ENCODE peak calls at places on chromosomes 6 and 20, in eight cellular contexts. One of them, this sample, is unnamed.

GRCh38 chr20:25039697-25040437 is 18.1 kb downstream of the ACSS1 start:
- DNase-seq in psoas muscle: peak
- DNase-seq in BE2C: no peak
- DNase-seq in fibroblast of the aortic adventitia: peak
- DNase-seq in nephron progenitor cell: no peak
- DNase-seq in A549: no peak
- DNase-seq in astrocyte of the spinal cord: peak
- DNase-seq in fibroblast of mammary gland: peak
- DNase-seq in this sample: peak

GRCh38 chr6:46983007-46983411 is 59.1 kb downstream of the ADGRF1 start:
- DNase-seq in psoas muscle: no peak
- DNase-seq in BE2C: no peak
- DNase-seq in fibroblast of the aortic adventitia: no peak
- DNase-seq in nephron progenitor cell: no peak
- DNase-seq in A549: peak
- DNase-seq in astrocyte of the spinal cord: peak
- DNase-seq in fibroblast of mammary gland: no peak
- DNase-seq in this sample: no peak

GRCh38 chr6:235763-236360 is 56.4 kb upstream of the DUSP22 start:
- DNase-seq in psoas muscle: no peak
- DNase-seq in BE2C: no peak
- DNase-seq in fibroblast of the aortic adventitia: peak
- DNase-seq in nephron progenitor cell: no peak
- DNase-seq in A549: no peak
- DNase-seq in astrocyte of the spinal cord: peak
- DNase-seq in fibroblast of mammary gland: peak
- DNase-seq in this sample: no peak

GRCh38 chr6:56771929-56772607 is 129.4 kb upstream of the DST start:
- DNase-seq in psoas muscle: no peak
- DNase-seq in BE2C: no peak
- DNase-seq in fibroblast of the aortic adventitia: no peak
- DNase-seq in nephron progenitor cell: no peak
- DNase-seq in A549: no peak
- DNase-seq in astrocyte of the spinal cord: no peak
- DNase-seq in fibroblast of mammary gland: no peak
- DNase-seq in this sample: no peak

GRCh38 chr20:25508083-25508770 is 77.1 kb downstream of the NINL start:
- DNase-seq in psoas muscle: no peak
- DNase-seq in BE2C: no peak
- DNase-seq in fibroblast of the aortic adventitia: peak
- DNase-seq in nephron progenitor cell: no peak
- DNase-seq in A549: peak
- DNase-seq in astrocyte of the spinal cord: peak
- DNase-seq in fibroblast of mammary gland: peak
- DNase-seq in this sample: no peak

GRCh38 chr6:130500693-130501092 is 134.9 kb downstream of the TMEM200A start:
- DNase-seq in psoas muscle: no peak
- DNase-seq in BE2C: no peak
- DNase-seq in fibroblast of the aortic adventitia: peak
- DNase-seq in nephron progenitor cell: no peak
- DNase-seq in A549: no peak
- DNase-seq in astrocyte of the spinal cord: peak
- DNase-seq in fibroblast of mammary gland: peak
- DNase-seq in this sample: no peak

GRCh38 chr6:44297063-44298038 is 15.8 kb downstream of the AARS2 start:
- DNase-seq in psoas muscle: peak
- DNase-seq in BE2C: peak
- DNase-seq in fibroblast of the aortic adventitia: peak
- DNase-seq in nephron progenitor cell: peak
- DNase-seq in A549: no peak
- DNase-seq in astrocyte of the spinal cord: peak
- DNase-seq in fibroblast of mammary gland: no peak
- DNase-seq in this sample: no peak

GRCh38 chr20:57676517-57677322 is 33.1 kb downstream of the PMEPA1 start:
- DNase-seq in psoas muscle: no peak
- DNase-seq in BE2C: no peak
- DNase-seq in fibroblast of the aortic adventitia: no peak
- DNase-seq in nephron progenitor cell: no peak
- DNase-seq in A549: no peak
- DNase-seq in astrocyte of the spinal cord: no peak
- DNase-seq in fibroblast of mammary gland: no peak
- DNase-seq in this sample: no peak

GRCh38 chr20:57660510-57661199 is 40.4 kb upstream of the ZBP1 start:
- DNase-seq in psoas muscle: peak
- DNase-seq in BE2C: no peak
- DNase-seq in fibroblast of the aortic adventitia: no peak
- DNase-seq in nephron progenitor cell: no peak
- DNase-seq in A549: no peak
- DNase-seq in astrocyte of the spinal cord: no peak
- DNase-seq in fibroblast of mammary gland: no peak
- DNase-seq in this sample: peak

GRCh38 chr6:166313255-166314070 is 5.3 kb upstream of the PRR18 start:
- DNase-seq in psoas muscle: no peak
- DNase-seq in BE2C: peak
- DNase-seq in fibroblast of the aortic adventitia: peak
- DNase-seq in nephron progenitor cell: peak
- DNase-seq in A549: peak
- DNase-seq in astrocyte of the spinal cord: peak
- DNase-seq in fibroblast of mammary gland: peak
- DNase-seq in this sample: peak

GRCh38 chr6:135922170-135922569 is 70.7 kb downstream of the PDE7B start:
- DNase-seq in psoas muscle: no peak
- DNase-seq in BE2C: peak
- DNase-seq in fibroblast of the aortic adventitia: peak
- DNase-seq in nephron progenitor cell: peak
- DNase-seq in A549: no peak
- DNase-seq in astrocyte of the spinal cord: peak
- DNase-seq in fibroblast of mammary gland: peak
- DNase-seq in this sample: no peak

GRCh38 chr20:38894091-38894847 is 31.9 kb upstream of the FAM83D start:
- DNase-seq in psoas muscle: no peak
- DNase-seq in BE2C: no peak
- DNase-seq in fibroblast of the aortic adventitia: no peak
- DNase-seq in nephron progenitor cell: no peak
- DNase-seq in A549: peak
- DNase-seq in astrocyte of the spinal cord: no peak
- DNase-seq in fibroblast of mammary gland: peak
- DNase-seq in this sample: no peak

GRCh38 chr6:87155920-87156600 is 695 bp downstream of the ZNF292 start:
- DNase-seq in psoas muscle: peak
- DNase-seq in BE2C: peak
- DNase-seq in fibroblast of the aortic adventitia: peak
- DNase-seq in nephron progenitor cell: peak
- DNase-seq in A549: peak
- DNase-seq in astrocyte of the spinal cord: peak
- DNase-seq in fibroblast of mammary gland: peak
- DNase-seq in this sample: no peak

GRCh38 chr6:13395272-13396237 is 67.2 kb upstream of the TBC1D7 start:
- DNase-seq in psoas muscle: peak
- DNase-seq in BE2C: peak
- DNase-seq in fibroblast of the aortic adventitia: peak
- DNase-seq in nephron progenitor cell: no peak
- DNase-seq in A549: no peak
- DNase-seq in astrocyte of the spinal cord: peak
- DNase-seq in fibroblast of mammary gland: peak
- DNase-seq in this sample: no peak

GRCh38 chr6:8494730-8495129 is 59.4 kb upstream of the SLC35B3 start:
- DNase-seq in psoas muscle: no peak
- DNase-seq in BE2C: no peak
- DNase-seq in fibroblast of the aortic adventitia: no peak
- DNase-seq in nephron progenitor cell: no peak
- DNase-seq in A549: no peak
- DNase-seq in astrocyte of the spinal cord: no peak
- DNase-seq in fibroblast of mammary gland: no peak
- DNase-seq in this sample: no peak

GRCh38 chr6:110471966-110472365 is 4.4 kb downstream of the SLC22A16 start:
- DNase-seq in psoas muscle: no peak
- DNase-seq in BE2C: no peak
- DNase-seq in fibroblast of the aortic adventitia: no peak
- DNase-seq in nephron progenitor cell: no peak
- DNase-seq in A549: no peak
- DNase-seq in astrocyte of the spinal cord: no peak
- DNase-seq in fibroblast of mammary gland: no peak
- DNase-seq in this sample: no peak

GRCh38 chr6:89281779-89282246 is 33.3 kb downstream of the GABRR2 start:
- DNase-seq in psoas muscle: no peak
- DNase-seq in BE2C: peak
- DNase-seq in fibroblast of the aortic adventitia: peak
- DNase-seq in nephron progenitor cell: peak
- DNase-seq in A549: peak
- DNase-seq in astrocyte of the spinal cord: peak
- DNase-seq in fibroblast of mammary gland: peak
- DNase-seq in this sample: no peak

GRCh38 chr6:44943541-44943940 is 384.6 kb upstream of the RUNX2 start:
- DNase-seq in psoas muscle: no peak
- DNase-seq in BE2C: no peak
- DNase-seq in fibroblast of the aortic adventitia: no peak
- DNase-seq in nephron progenitor cell: no peak
- DNase-seq in A549: no peak
- DNase-seq in astrocyte of the spinal cord: no peak
- DNase-seq in fibroblast of mammary gland: no peak
- DNase-seq in this sample: no peak

GRCh38 chr6:135833806-135834205 is 17.7 kb upstream of the PDE7B start:
- DNase-seq in psoas muscle: no peak
- DNase-seq in BE2C: no peak
- DNase-seq in fibroblast of the aortic adventitia: no peak
- DNase-seq in nephron progenitor cell: no peak
- DNase-seq in A549: no peak
- DNase-seq in astrocyte of the spinal cord: no peak
- DNase-seq in fibroblast of mammary gland: no peak
- DNase-seq in this sample: no peak

GRCh38 chr6:25017932-25018581 is 82.3 kb upstream of the RIPOR2 start:
- DNase-seq in psoas muscle: peak
- DNase-seq in BE2C: peak
- DNase-seq in fibroblast of the aortic adventitia: peak
- DNase-seq in nephron progenitor cell: peak
- DNase-seq in A549: no peak
- DNase-seq in astrocyte of the spinal cord: peak
- DNase-seq in fibroblast of mammary gland: peak
- DNase-seq in this sample: no peak

GRCh38 chr20:14335122-14335521 is 2.3 kb downstream of the FLRT3 start:
- DNase-seq in psoas muscle: no peak
- DNase-seq in BE2C: no peak
- DNase-seq in fibroblast of the aortic adventitia: no peak
- DNase-seq in nephron progenitor cell: no peak
- DNase-seq in A549: no peak
- DNase-seq in astrocyte of the spinal cord: no peak
- DNase-seq in fibroblast of mammary gland: no peak
- DNase-seq in this sample: no peak

GRCh38 chr6:138403324-138403800 is 661 bp upstream of the HEBP2 start:
- DNase-seq in psoas muscle: peak
- DNase-seq in BE2C: peak
- DNase-seq in fibroblast of the aortic adventitia: no peak
- DNase-seq in nephron progenitor cell: peak
- DNase-seq in A549: peak
- DNase-seq in astrocyte of the spinal cord: no peak
- DNase-seq in fibroblast of mammary gland: no peak
- DNase-seq in this sample: no peak
- TF ChIP-seq CTCF in psoas muscle: peak
- TF ChIP-seq CTCF in BE2C: peak
- TF ChIP-seq CTCF in fibroblast of the aortic adventitia: peak
- TF ChIP-seq CTCF in nephron progenitor cell: no peak
- TF ChIP-seq CTCF in A549: no peak
- TF ChIP-seq CTCF in astrocyte of the spinal cord: peak
- TF ChIP-seq CTCF in fibroblast of mammary gland: no peak
- TF ChIP-seq CTCF in this sample: no peak

GRCh38 chr20:4519530-4519929 is 202.2 kb upstream of the PRND start:
- DNase-seq in psoas muscle: no peak
- DNase-seq in BE2C: no peak
- DNase-seq in fibroblast of the aortic adventitia: no peak
- DNase-seq in nephron progenitor cell: peak
- DNase-seq in A549: no peak
- DNase-seq in astrocyte of the spinal cord: no peak
- DNase-seq in fibroblast of mammary gland: peak
- DNase-seq in this sample: no peak
- TF ChIP-seq CTCF in psoas muscle: no peak
- TF ChIP-seq CTCF in BE2C: peak
- TF ChIP-seq CTCF in fibroblast of the aortic adventitia: peak
- TF ChIP-seq CTCF in nephron progenitor cell: peak
- TF ChIP-seq CTCF in A549: peak
- TF ChIP-seq CTCF in astrocyte of the spinal cord: peak
- TF ChIP-seq CTCF in fibroblast of mammary gland: peak
- TF ChIP-seq CTCF in this sample: no peak

GRCh38 chr20:50744143-50744792 is 12.9 kb downstream of the PARD6B start:
- DNase-seq in psoas muscle: peak
- DNase-seq in BE2C: peak
- DNase-seq in fibroblast of the aortic adventitia: peak
- DNase-seq in nephron progenitor cell: peak
- DNase-seq in A549: peak
- DNase-seq in astrocyte of the spinal cord: peak
- DNase-seq in fibroblast of mammary gland: peak
- DNase-seq in this sample: peak
- TF ChIP-seq CTCF in psoas muscle: peak
- TF ChIP-seq CTCF in BE2C: peak
- TF ChIP-seq CTCF in fibroblast of the aortic adventitia: peak
- TF ChIP-seq CTCF in nephron progenitor cell: no peak
- TF ChIP-seq CTCF in A549: peak
- TF ChIP-seq CTCF in astrocyte of the spinal cord: peak
- TF ChIP-seq CTCF in fibroblast of mammary gland: peak
- TF ChIP-seq CTCF in this sample: no peak

DNA sequence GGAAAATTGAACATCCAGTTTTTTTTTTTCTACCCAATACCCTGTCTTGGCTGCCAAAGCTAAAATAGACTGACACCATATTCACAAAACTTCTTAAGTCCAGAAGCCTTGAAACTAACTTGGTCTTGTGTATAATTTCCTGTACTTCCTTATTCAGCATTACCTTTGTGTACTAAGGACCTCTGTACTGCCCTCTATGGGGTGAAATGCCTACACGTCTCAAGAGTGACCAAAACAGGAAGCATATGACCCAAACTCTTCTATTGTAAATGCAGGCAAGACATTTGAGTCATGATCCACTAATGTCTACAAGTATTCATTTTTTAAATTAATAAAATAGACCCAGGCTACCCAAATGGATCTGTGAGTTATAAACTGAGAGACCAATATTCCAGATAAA is 50.4 kb downstream of the HMGCLL1 start:
- DNase-seq in psoas muscle: no peak
- DNase-seq in BE2C: peak
- DNase-seq in fibroblast of the aortic adventitia: peak
- DNase-seq in nephron progenitor cell: no peak
- DNase-seq in A549: peak
- DNase-seq in astrocyte of the spinal cord: peak
- DNase-seq in fibroblast of mammary gland: peak
- DNase-seq in this sample: no peak
- TF ChIP-seq CTCF in psoas muscle: no peak
- TF ChIP-seq CTCF in BE2C: peak
- TF ChIP-seq CTCF in fibroblast of the aortic adventitia: peak
- TF ChIP-seq CTCF in nephron progenitor cell: peak
- TF ChIP-seq CTCF in A549: no peak
- TF ChIP-seq CTCF in astrocyte of the spinal cord: peak
- TF ChIP-seq CTCF in fibroblast of mammary gland: peak
- TF ChIP-seq CTCF in this sample: no peak